ENCODE peak calls at places on chromosomes 3 and 15, in eight cellular contexts. V, K, L, N, Y, O, M and B are unnamed samples.

GRCh38 chr3:187850256-187851010 is 105.2 kb upstream of the BCL6 start:
- DNase-seq in V (no peak), K (no peak), L (no peak), N (no peak), Y (no peak), O (no peak), M (no peak), B (no peak)

GRCh38 chr3:179811321-179812095 is 158.7 kb downstream of the USP13 start:
- DNase-seq in V (peak), K (no peak), L (peak), N (peak), Y (peak), O (peak), M (peak), B (peak)

GRCh38 chr3:169147246-169148008 is 516.1 kb downstream of the MECOM start:
- DNase-seq in V (peak), K (no peak), L (peak), N (peak), Y (no peak), O (peak), M (peak), B (peak)

GRCh38 chr3:53114011-53114400 is 16.2 kb downstream of the RFT1 start:
- DNase-seq in V (peak), K (peak), L (peak), N (peak), Y (peak), O (peak), M (peak), B (peak)

GRCh38 chr3:157370867-157371266 is 65.8 kb upstream of the PTX3 start:
- DNase-seq in V (no peak), K (no peak), L (no peak), N (no peak), Y (no peak), O (no peak), M (no peak), B (no peak)

GRCh38 chr3:59411176-59411575 is 361.4 kb upstream of the CFAP20DC start:
- DNase-seq in V (no peak), K (no peak), L (no peak), N (no peak), Y (no peak), O (no peak), M (no peak), B (no peak)

GRCh38 chr15:79969175-79969574 is 1.8 kb downstream of the BCL2A1 start:
- DNase-seq in V (no peak), K (no peak), L (no peak), N (no peak), Y (no peak), O (no peak), M (no peak), B (peak)

GRCh38 chr3:39065197-39065596 is 13.4 kb downstream of the WDR48 start:
- DNase-seq in V (no peak), K (peak), L (peak), N (peak), Y (peak), O (peak), M (peak), B (peak)

GRCh38 chr15:41980654-41981323 is 8.4 kb upstream of the EHD4 start:
- DNase-seq in V (no peak), K (no peak), L (no peak), N (no peak), Y (no peak), O (no peak), M (no peak), B (no peak)

GRCh38 chr3:57274845-57275244 is 17.6 kb downstream of the ASB14 start:
- DNase-seq in V (no peak), K (no peak), L (no peak), N (no peak), Y (no peak), O (no peak), M (no peak), B (no peak)

GRCh38 chr15:52780172-52780980 is 9.8 kb downstream of the ONECUT1 start:
- DNase-seq in V (peak), K (no peak), L (peak), N (peak), Y (peak), O (peak), M (peak), B (peak)

GRCh38 chr3:135240426-135240825 is 445.4 kb downstream of the EPHB1 start:
- DNase-seq in V (no peak), K (no peak), L (peak), N (no peak), Y (no peak), O (no peak), M (peak), B (no peak)

GRCh38 chr15:68045289-68046265 is 8.5 kb upstream of the PIAS1 start:
- DNase-seq in V (no peak), K (no peak), L (peak), N (no peak), Y (no peak), O (no peak), M (no peak), B (no peak)

GRCh38 chr15:68415061-68415460 is 16.9 kb downstream of the ITGA11 start:
- DNase-seq in V (no peak), K (no peak), L (peak), N (no peak), Y (no peak), O (no peak), M (no peak), B (no peak)

GRCh38 chr3:172530566-172530965 is 7.3 kb upstream of the TNFSF10 start:
- DNase-seq in V (no peak), K (no peak), L (no peak), N (no peak), Y (no peak), O (no peak), M (no peak), B (no peak)

GRCh38 chr15:100667405-100668320 is 65.3 kb downstream of the ASB7 start:
- DNase-seq in V (no peak), K (no peak), L (no peak), N (peak), Y (no peak), O (peak), M (no peak), B (no peak)

GRCh38 chr3:73867524-73867923 is 242.8 kb upstream of the PDZRN3 start:
- DNase-seq in V (no peak), K (no peak), L (no peak), N (no peak), Y (no peak), O (no peak), M (no peak), B (no peak)

GRCh38 chr3:13199006-13199776 is 126.0 kb upstream of the IQSEC1 start:
- DNase-seq in V (no peak), K (no peak), L (no peak), N (no peak), Y (no peak), O (no peak), M (no peak), B (no peak)

GRCh38 chr15:81170504-81170903 is 26.2 kb upstream of the IL16 start:
- DNase-seq in V (no peak), K (no peak), L (no peak), N (no peak), Y (peak), O (peak), M (no peak), B (no peak)

GRCh38 chr3:41148901-41149300 is 50.4 kb upstream of the CTNNB1 start:
- DNase-seq in V (no peak), K (no peak), L (no peak), N (no peak), Y (no peak), O (no peak), M (no peak), B (no peak)

GRCh38 chr3:42674151-42674550 is 11.2 kb upstream of the KLHL40 start:
- DNase-seq in V (no peak), K (no peak), L (no peak), N (no peak), Y (no peak), O (no peak), M (no peak), B (no peak)

GRCh38 chr3:52106951-52107611 is 47.1 kb downstream of the POC1A start:
- DNase-seq in V (no peak), K (no peak), L (no peak), N (no peak), Y (no peak), O (no peak), M (no peak), B (no peak)

GRCh38 chr3:185824051-185824466 is 783 bp downstream of the IGF2BP2 start:
- DNase-seq in V (no peak), K (no peak), L (peak), N (peak), Y (no peak), O (peak), M (no peak), B (no peak)

GRCh38 chr3:185316740-185317407 is 46.1 kb upstream of the MAP3K13 start:
- DNase-seq in V (peak), K (no peak), L (no peak), N (no peak), Y (peak), O (peak), M (no peak), B (no peak)

GRCh38 chr3:30012941-30013543 is 593.4 kb upstream of the TGFBR2 start:
- DNase-seq in V (peak), K (no peak), L (peak), N (peak), Y (peak), O (peak), M (peak), B (peak)

GRCh38 chr3:94972066-94972465 is 909.2 kb downstream of the NSUN3 start:
- DNase-seq in V (no peak), K (no peak), L (no peak), N (no peak), Y (no peak), O (no peak), M (no peak), B (no peak)

GRCh38 chr3:71881732-71882131 is 96.8 kb upstream of the PROK2 start:
- DNase-seq in V (no peak), K (no peak), L (no peak), N (no peak), Y (no peak), O (no peak), M (no peak), B (no peak)

GRCh38 chr3:114380233-114380645 is 86.4 kb downstream of the TIGIT start:
- DNase-seq in V (no peak), K (peak), L (no peak), N (peak), Y (peak), O (peak), M (peak), B (peak)

GRCh38 chr3:158842946-158843345 is 41.1 kb downstream of the MFSD1 start:
- DNase-seq in V (no peak), K (no peak), L (no peak), N (no peak), Y (peak), O (peak), M (no peak), B (peak)

GRCh38 chr3:16875876-16876575 is 8.7 kb upstream of the PLCL2 start:
- DNase-seq in V (no peak), K (no peak), L (no peak), N (no peak), Y (no peak), O (no peak), M (no peak), B (no peak)

GRCh38 chr3:98581474-98581873 is 11.9 kb downstream of the CPOX start:
- DNase-seq in V (no peak), K (no peak), L (no peak), N (no peak), Y (no peak), O (no peak), M (no peak), B (no peak)

GRCh38 chr15:33064878-33065277 is 129.6 kb downstream of the FMN1 start:
- DNase-seq in V (peak), K (no peak), L (no peak), N (peak), Y (peak), O (peak), M (no peak), B (no peak)